ENCODE peak calls at places on chromosomes 11 and 22, in eight cellular contexts. One of them, this sample, is unnamed. For H3K27me3 and H3K36me3, the result is how much of the 10 kb centered on the place peaks cover.

GRCh38 chr11:10490398-10491232 is 35.6 kb downstream of the AMPD3 start:
- DNase-seq in ovary: peak
- DNase-seq in effector memory CD4-positive, alpha-beta T cell: no peak
- DNase-seq in PC-3: peak
- DNase-seq in mammary epithelial cell: peak
- DNase-seq in upper lobe of left lung: peak
- DNase-seq in left ventricle myocardium inferior: peak
- DNase-seq in CD4-positive, alpha-beta memory T cell: no peak
- DNase-seq in this sample: peak

GRCh38 chr11:124740277-124740882 is 638 bp downstream of the NRGN start:
- DNase-seq in PC-3: peak
- DNase-seq in mammary epithelial cell: peak
- DNase-seq in effector memory CD4-positive, alpha-beta T cell: peak
- DNase-seq in CD4-positive, alpha-beta memory T cell: peak
- DNase-seq in left ventricle myocardium inferior: peak
- DNase-seq in upper lobe of left lung: peak
- DNase-seq in ovary: no peak
- DNase-seq in this sample: peak

GRCh38 chr22:46937185-46937584 is 174.7 kb downstream of the TBC1D22A start:
- DNase-seq in mammary epithelial cell: no peak
- DNase-seq in upper lobe of left lung: no peak
- DNase-seq in CD4-positive, alpha-beta memory T cell: no peak
- DNase-seq in effector memory CD4-positive, alpha-beta T cell: no peak
- DNase-seq in left ventricle myocardium inferior: no peak
- DNase-seq in ovary: no peak
- DNase-seq in PC-3: no peak
- DNase-seq in this sample: no peak

GRCh38 chr11:115241899-115242298 is 262.3 kb downstream of the CADM1 start:
- DNase-seq in PC-3: no peak
- DNase-seq in effector memory CD4-positive, alpha-beta T cell: no peak
- DNase-seq in left ventricle myocardium inferior: no peak
- DNase-seq in ovary: no peak
- DNase-seq in upper lobe of left lung: no peak
- DNase-seq in CD4-positive, alpha-beta memory T cell: no peak
- DNase-seq in mammary epithelial cell: no peak
- DNase-seq in this sample: no peak

GRCh38 chr22:46569848-46570695 is 32.7 kb upstream of the CELSR1 start:
- DNase-seq in PC-3: no peak
- DNase-seq in mammary epithelial cell: no peak
- DNase-seq in CD4-positive, alpha-beta memory T cell: no peak
- DNase-seq in effector memory CD4-positive, alpha-beta T cell: no peak
- DNase-seq in left ventricle myocardium inferior: peak
- DNase-seq in ovary: no peak
- DNase-seq in upper lobe of left lung: no peak
- DNase-seq in this sample: no peak

GRCh38 chr11:2305140-2305861 is 3.5 kb downstream of the TSPAN32 start:
- DNase-seq in CD4-positive, alpha-beta memory T cell: peak
- DNase-seq in mammary epithelial cell: peak
- DNase-seq in upper lobe of left lung: peak
- DNase-seq in left ventricle myocardium inferior: peak
- DNase-seq in effector memory CD4-positive, alpha-beta T cell: peak
- DNase-seq in ovary: peak
- DNase-seq in PC-3: peak
- DNase-seq in this sample: peak

GRCh38 chr22:45878901-45879551 is 97.9 kb downstream of the WNT7B start:
- DNase-seq in left ventricle myocardium inferior: no peak
- DNase-seq in ovary: peak
- DNase-seq in effector memory CD4-positive, alpha-beta T cell: no peak
- DNase-seq in CD4-positive, alpha-beta memory T cell: no peak
- DNase-seq in PC-3: no peak
- DNase-seq in mammary epithelial cell: no peak
- DNase-seq in upper lobe of left lung: peak
- DNase-seq in this sample: no peak

GRCh38 chr11:44096360-44097188 is 1.1 kb downstream of the EXT2 start:
- DNase-seq in mammary epithelial cell: peak
- DNase-seq in effector memory CD4-positive, alpha-beta T cell: no peak
- DNase-seq in ovary: no peak
- DNase-seq in left ventricle myocardium inferior: no peak
- DNase-seq in CD4-positive, alpha-beta memory T cell: no peak
- DNase-seq in PC-3: peak
- DNase-seq in upper lobe of left lung: peak
- DNase-seq in this sample: peak

GRCh38 chr11:118091690-118092089 is 4.9 kb upstream of the SMIM35 start:
- DNase-seq in mammary epithelial cell: no peak
- DNase-seq in PC-3: no peak
- DNase-seq in left ventricle myocardium inferior: no peak
- DNase-seq in CD4-positive, alpha-beta memory T cell: no peak
- DNase-seq in effector memory CD4-positive, alpha-beta T cell: no peak
- DNase-seq in upper lobe of left lung: no peak
- DNase-seq in ovary: no peak
- DNase-seq in this sample: no peak

GRCh38 chr11:64090811-64091516 is 55.2 kb downstream of the FLRT1 start:
- DNase-seq in upper lobe of left lung: no peak
- DNase-seq in ovary: no peak
- DNase-seq in mammary epithelial cell: no peak
- DNase-seq in left ventricle myocardium inferior: no peak
- DNase-seq in CD4-positive, alpha-beta memory T cell: no peak
- DNase-seq in PC-3: no peak
- DNase-seq in effector memory CD4-positive, alpha-beta T cell: no peak
- DNase-seq in this sample: no peak

GRCh38 chr11:46492540-46492939 is 101.0 kb upstream of the CHRM4 start:
- DNase-seq in PC-3: no peak
- DNase-seq in effector memory CD4-positive, alpha-beta T cell: no peak
- DNase-seq in upper lobe of left lung: no peak
- DNase-seq in CD4-positive, alpha-beta memory T cell: no peak
- DNase-seq in ovary: no peak
- DNase-seq in left ventricle myocardium inferior: no peak
- DNase-seq in mammary epithelial cell: no peak
- DNase-seq in this sample: no peak

GRCh38 chr11:76671626-76672309 is 1.2 kb upstream of the LRRC32 start:
- DNase-seq in PC-3: no peak
- DNase-seq in upper lobe of left lung: no peak
- DNase-seq in effector memory CD4-positive, alpha-beta T cell: no peak
- DNase-seq in CD4-positive, alpha-beta memory T cell: no peak
- DNase-seq in mammary epithelial cell: no peak
- DNase-seq in left ventricle myocardium inferior: no peak
- DNase-seq in ovary: no peak
- DNase-seq in this sample: no peak
- H3K4me3 ChIP-seq in PC-3: no peak
- H3K4me3 ChIP-seq in upper lobe of left lung: no peak
- H3K4me3 ChIP-seq in effector memory CD4-positive, alpha-beta T cell: peak
- H3K4me3 ChIP-seq in CD4-positive, alpha-beta memory T cell: no peak
- H3K4me3 ChIP-seq in mammary epithelial cell: no peak
- H3K4me3 ChIP-seq in left ventricle myocardium inferior: no peak
- H3K4me3 ChIP-seq in ovary: no peak
- H3K4me3 ChIP-seq in this sample: no peak

GRCh38 chr11:22162754-22163153 is 30.1 kb upstream of the ANO5 start:
- DNase-seq in ovary: no peak
- DNase-seq in PC-3: no peak
- DNase-seq in left ventricle myocardium inferior: no peak
- DNase-seq in CD4-positive, alpha-beta memory T cell: no peak
- DNase-seq in mammary epithelial cell: no peak
- DNase-seq in effector memory CD4-positive, alpha-beta T cell: no peak
- DNase-seq in upper lobe of left lung: no peak
- DNase-seq in this sample: no peak
- H3K27me3 ChIP-seq in ovary: under half
- H3K27me3 ChIP-seq in PC-3: under half
- H3K27me3 ChIP-seq in left ventricle myocardium inferior: under half
- H3K27me3 ChIP-seq in CD4-positive, alpha-beta memory T cell: under half
- H3K27me3 ChIP-seq in mammary epithelial cell: under half
- H3K27me3 ChIP-seq in effector memory CD4-positive, alpha-beta T cell: under half
- H3K27me3 ChIP-seq in upper lobe of left lung: under half
- H3K27me3 ChIP-seq in this sample: under half

GRCh38 chr22:19352766-19353165 is 61.2 kb upstream of the CLTCL1 start:
- DNase-seq in CD4-positive, alpha-beta memory T cell: no peak
- DNase-seq in left ventricle myocardium inferior: no peak
- DNase-seq in upper lobe of left lung: no peak
- DNase-seq in ovary: no peak
- DNase-seq in mammary epithelial cell: no peak
- DNase-seq in PC-3: no peak
- DNase-seq in effector memory CD4-positive, alpha-beta T cell: no peak
- DNase-seq in this sample: no peak
- H3K36me3 ChIP-seq in CD4-positive, alpha-beta memory T cell: half or more
- H3K36me3 ChIP-seq in left ventricle myocardium inferior: half or more
- H3K36me3 ChIP-seq in upper lobe of left lung: half or more
- H3K36me3 ChIP-seq in ovary: under half
- H3K36me3 ChIP-seq in mammary epithelial cell: under half
- H3K36me3 ChIP-seq in PC-3: under half
- H3K36me3 ChIP-seq in effector memory CD4-positive, alpha-beta T cell: half or more
- H3K36me3 ChIP-seq in this sample: half or more

DNA sequence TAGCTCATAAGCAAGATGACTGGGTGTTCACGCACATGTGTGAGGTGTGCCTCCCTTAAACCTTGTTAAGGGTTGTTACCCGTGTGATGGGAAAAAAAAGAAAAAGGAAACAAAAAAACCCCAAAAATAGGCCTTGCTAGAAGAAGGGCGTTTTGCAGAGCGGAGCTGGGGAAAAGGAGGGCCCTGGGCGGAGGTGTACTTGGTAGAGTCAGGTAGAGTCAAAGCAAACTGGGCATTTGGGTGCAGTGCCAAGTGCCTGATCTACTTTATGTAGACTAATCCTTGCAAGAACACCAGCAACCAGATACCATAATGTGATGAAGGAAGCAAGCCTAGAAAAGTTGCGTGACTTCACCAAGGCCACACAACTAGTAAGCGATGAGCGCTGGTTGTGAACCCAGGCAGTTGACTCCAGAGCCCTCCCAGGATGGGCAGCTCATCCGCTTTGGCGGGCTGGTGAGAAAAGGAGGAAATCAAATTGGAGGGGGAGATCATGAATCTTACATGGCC is 1.2 kb upstream of the TIRAP start:
- DNase-seq in upper lobe of left lung: no peak
- DNase-seq in mammary epithelial cell: no peak
- DNase-seq in ovary: no peak
- DNase-seq in CD4-positive, alpha-beta memory T cell: no peak
- DNase-seq in left ventricle myocardium inferior: no peak
- DNase-seq in PC-3: no peak
- DNase-seq in effector memory CD4-positive, alpha-beta T cell: no peak
- DNase-seq in this sample: no peak
- H3K4me3 ChIP-seq in upper lobe of left lung: peak
- H3K4me3 ChIP-seq in mammary epithelial cell: no peak
- H3K4me3 ChIP-seq in ovary: no peak
- H3K4me3 ChIP-seq in CD4-positive, alpha-beta memory T cell: no peak
- H3K4me3 ChIP-seq in left ventricle myocardium inferior: peak
- H3K4me3 ChIP-seq in PC-3: peak
- H3K4me3 ChIP-seq in effector memory CD4-positive, alpha-beta T cell: no peak
- H3K4me3 ChIP-seq in this sample: no peak

GRCh38 chr22:20646377-20646776 is 127.5 kb upstream of the SERPIND1 start:
- DNase-seq in mammary epithelial cell: no peak
- DNase-seq in effector memory CD4-positive, alpha-beta T cell: no peak
- DNase-seq in CD4-positive, alpha-beta memory T cell: no peak
- DNase-seq in PC-3: no peak
- DNase-seq in upper lobe of left lung: no peak
- DNase-seq in ovary: no peak
- DNase-seq in left ventricle myocardium inferior: no peak
- DNase-seq in this sample: no peak
- H3K27me3 ChIP-seq in mammary epithelial cell: under half
- H3K27me3 ChIP-seq in effector memory CD4-positive, alpha-beta T cell: under half
- H3K27me3 ChIP-seq in CD4-positive, alpha-beta memory T cell: under half
- H3K27me3 ChIP-seq in PC-3: under half
- H3K27me3 ChIP-seq in upper lobe of left lung: under half
- H3K27me3 ChIP-seq in ovary: under half
- H3K27me3 ChIP-seq in left ventricle myocardium inferior: under half
- H3K27me3 ChIP-seq in this sample: under half

GRCh38 chr11:62592989-62593421 is 1.7 kb upstream of the TUT1 start:
- DNase-seq in ovary: peak
- DNase-seq in mammary epithelial cell: no peak
- DNase-seq in PC-3: no peak
- DNase-seq in left ventricle myocardium inferior: no peak
- DNase-seq in upper lobe of left lung: no peak
- DNase-seq in CD4-positive, alpha-beta memory T cell: no peak
- DNase-seq in effector memory CD4-positive, alpha-beta T cell: no peak
- DNase-seq in this sample: no peak
- H3K36me3 ChIP-seq in ovary: under half
- H3K36me3 ChIP-seq in mammary epithelial cell: under half
- H3K36me3 ChIP-seq in PC-3: under half
- H3K36me3 ChIP-seq in left ventricle myocardium inferior: half or more
- H3K36me3 ChIP-seq in upper lobe of left lung: half or more
- H3K36me3 ChIP-seq in CD4-positive, alpha-beta memory T cell: half or more
- H3K36me3 ChIP-seq in effector memory CD4-positive, alpha-beta T cell: under half
- H3K36me3 ChIP-seq in this sample: half or more

GRCh38 chr22:19731736-19732135 is 8.4 kb downstream of the GP1BB start:
- DNase-seq in PC-3: no peak
- DNase-seq in effector memory CD4-positive, alpha-beta T cell: no peak
- DNase-seq in upper lobe of left lung: no peak
- DNase-seq in ovary: no peak
- DNase-seq in mammary epithelial cell: no peak
- DNase-seq in CD4-positive, alpha-beta memory T cell: no peak
- DNase-seq in left ventricle myocardium inferior: no peak
- DNase-seq in this sample: no peak

GRCh38 chr22:19730662-19731360 is 7.5 kb downstream of the GP1BB start:
- DNase-seq in mammary epithelial cell: peak
- DNase-seq in CD4-positive, alpha-beta memory T cell: peak
- DNase-seq in upper lobe of left lung: peak
- DNase-seq in effector memory CD4-positive, alpha-beta T cell: peak
- DNase-seq in left ventricle myocardium inferior: peak
- DNase-seq in ovary: peak
- DNase-seq in PC-3: peak
- DNase-seq in this sample: peak

GRCh38 chr22:19732403-19733113 is 9.2 kb downstream of the GP1BB start:
- DNase-seq in CD4-positive, alpha-beta memory T cell: no peak
- DNase-seq in mammary epithelial cell: no peak
- DNase-seq in PC-3: no peak
- DNase-seq in left ventricle myocardium inferior: no peak
- DNase-seq in effector memory CD4-positive, alpha-beta T cell: no peak
- DNase-seq in ovary: no peak
- DNase-seq in upper lobe of left lung: peak
- DNase-seq in this sample: no peak

GRCh38 chr22:19730141-19730661 is 6.9 kb downstream of the GP1BB start:
- DNase-seq in ovary: no peak
- DNase-seq in CD4-positive, alpha-beta memory T cell: no peak
- DNase-seq in mammary epithelial cell: no peak
- DNase-seq in effector memory CD4-positive, alpha-beta T cell: no peak
- DNase-seq in PC-3: no peak
- DNase-seq in upper lobe of left lung: peak
- DNase-seq in left ventricle myocardium inferior: no peak
- DNase-seq in this sample: no peak

GRCh38 chr22:19731361-19731725 is 8.0 kb downstream of the GP1BB start:
- DNase-seq in effector memory CD4-positive, alpha-beta T cell: no peak
- DNase-seq in ovary: no peak
- DNase-seq in left ventricle myocardium inferior: no peak
- DNase-seq in mammary epithelial cell: no peak
- DNase-seq in PC-3: no peak
- DNase-seq in upper lobe of left lung: peak
- DNase-seq in CD4-positive, alpha-beta memory T cell: no peak
- DNase-seq in this sample: no peak
- H3K4me3 ChIP-seq in effector memory CD4-positive, alpha-beta T cell: no peak
- H3K4me3 ChIP-seq in ovary: no peak
- H3K4me3 ChIP-seq in left ventricle myocardium inferior: peak
- H3K4me3 ChIP-seq in mammary epithelial cell: no peak
- H3K4me3 ChIP-seq in PC-3: no peak
- H3K4me3 ChIP-seq in upper lobe of left lung: no peak
- H3K4me3 ChIP-seq in CD4-positive, alpha-beta memory T cell: no peak
- H3K4me3 ChIP-seq in this sample: no peak

This sample was measured in MG63.